ENCODE peak calls at places on chromosomes 12 and 14, in four cellular contexts. Z is HepG2, E is H1, C is GM12878. R is an unnamed sample.

GRCh38 chr12:17976202-17976601 is 113.8 kb downstream of the RERGL start:
- DNase-seq in Z (no peak), E (peak; percentile 61), C (no peak), R (peak; percentile 35)

GRCh38 chr12:129660961-129661360 is 242.9 kb downstream of the TMEM132D start:
- DNase-seq in Z (no peak), E (no peak), C (no peak), R (no peak)

GRCh38 chr14:43539210-43539609 is 967.9 kb downstream of the FSCB start:
- DNase-seq in Z (peak; percentile 50), E (no peak), C (no peak), R (peak; percentile 3)

GRCh38 chr12:132153501-132154340 is 9.5 kb downstream of the NOC4L start:
- DNase-seq in Z (peak; percentile 63), E (peak; percentile 85), C (peak; percentile 8), R (peak; percentile 78)

GRCh38 chr12:54935235-54935951 is 49.2 kb downstream of the TESPA1 start:
- DNase-seq in Z (peak; percentile 2), E (no peak), C (peak; percentile 60), R (no peak)

GRCh38 chr12:89051065-89051677 is 301.1 kb downstream of the DUSP6 start:
- DNase-seq in Z (peak; percentile 38), E (no peak), C (no peak), R (peak; percentile 59)

GRCh38 chr12:54292083-54292930 is 8.5 kb downstream of the NFE2 start:
- DNase-seq in Z (no peak), E (no peak), C (no peak), R (no peak)

GRCh38 chr12:91562476-91562875 is 379.9 kb upstream of the DCN start:
- DNase-seq in Z (no peak), E (no peak), C (no peak), R (no peak)

GRCh38 chr14:55913324-55914035 is 204.7 kb upstream of the PELI2 start:
- DNase-seq in Z (no peak), E (no peak), C (no peak), R (no peak)

GRCh38 chr14:102279282-102279681 is 25.7 kb downstream of the MOK start:
- DNase-seq in Z (no peak), E (no peak), C (no peak), R (no peak)

DNA sequence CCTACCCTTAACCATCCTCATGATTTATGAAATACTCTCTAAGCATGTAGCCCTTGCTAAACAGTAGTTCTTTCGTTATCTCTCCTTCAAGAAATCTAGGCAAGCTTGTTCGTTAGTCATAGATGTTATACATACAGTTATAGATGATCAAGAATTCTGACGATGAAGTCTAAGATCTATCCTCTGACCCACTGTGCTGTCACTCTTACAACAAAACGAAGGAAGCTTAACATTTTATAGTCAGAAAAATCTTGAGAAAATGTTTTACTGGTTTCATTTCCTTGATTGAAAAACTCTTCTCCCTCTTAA is 68.9 kb downstream of the SPPL3 start:
- DNase-seq in Z (no peak), E (no peak), C (no peak), R (no peak)
- H3K4me3 ChIP-seq in Z (no peak overlapping the region), E (no peak overlapping the region), C (peak overlapping the region; percentile 66), R (no peak overlapping the region)

GRCh38 chr14:70917633-70918032 is 10.4 kb downstream of the PCNX1 start:
- DNase-seq in Z (no peak), E (no peak), C (no peak), R (no peak)

GRCh38 chr14:70919774-70920173 is 12.5 kb downstream of the PCNX1 start:
- DNase-seq in Z (no peak), E (no peak), C (no peak), R (no peak)

GRCh38 chr14:70916776-70917175 is 9.5 kb downstream of the PCNX1 start:
- DNase-seq in Z (no peak), E (no peak), C (no peak), R (no peak)

GRCh38 chr14:70921669-70922068 is 14.4 kb downstream of the PCNX1 start:
- DNase-seq in Z (no peak), E (no peak), C (no peak), R (no peak)

GRCh38 chr14:70920608-70921007 is 13.3 kb downstream of the PCNX1 start:
- DNase-seq in Z (no peak), E (no peak), C (no peak), R (no peak)
- TF ChIP-seq ZNF274 in Z (no peak), E (no peak), C (no peak), R (no peak)

GRCh38 chr12:9649532-9649940 is 20.0 kb upstream of the CLEC2D start:
- DNase-seq in Z (no peak), E (no peak), C (peak; percentile 59), R (no peak)

GRCh38 chr12:9647825-9648700 is 21.4 kb upstream of the CLEC2D start:
- DNase-seq in Z (peak; percentile 74), E (peak; percentile 80), C (peak; percentile 89), R (peak; percentile 91)

GRCh38 chr12:9646794-9647622 is 22.5 kb upstream of the CLEC2D start:
- DNase-seq in Z (no peak), E (no peak), C (no peak), R (peak; percentile 51)

GRCh38 chr12:9648701-9649531 is 20.6 kb upstream of the CLEC2D start:
- DNase-seq in Z (no peak), E (no peak), C (no peak), R (no peak)

DNA sequence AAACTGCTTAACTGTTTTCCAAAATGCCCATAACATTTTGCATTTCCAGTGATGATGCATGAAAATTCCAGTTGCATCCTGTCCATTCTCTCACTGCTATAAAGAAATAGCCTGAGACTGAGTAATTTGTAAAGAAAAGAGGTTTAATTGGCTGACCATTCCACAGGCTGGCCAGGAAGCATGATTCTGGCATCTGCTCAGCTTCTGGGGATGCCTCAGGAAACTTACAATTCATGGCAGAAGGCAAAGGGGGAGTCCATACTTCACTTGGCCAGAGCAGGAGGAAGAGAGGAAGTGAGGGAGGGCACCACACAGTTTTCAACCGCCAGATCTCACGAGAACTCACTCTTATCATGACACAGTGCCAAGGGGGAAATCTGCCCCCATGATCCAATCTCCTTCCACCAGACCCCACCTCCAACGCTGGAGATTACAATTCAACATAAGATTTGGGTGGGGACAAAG is 18.2 kb upstream of the CLEC2D start:
- DNase-seq in Z (no peak), E (no peak), C (no peak), R (no peak)
- TF ChIP-seq SUZ12 in Z (no peak), E (no peak), C (no peak), R (no peak)

GRCh38 chr12:114399664-114400211 is 6.2 kb downstream of the TBX5 start:
- DNase-seq in Z (no peak), E (peak; percentile 95), C (no peak), R (peak; percentile 85)

GRCh38 chr12:114397978-114398881 is 7.7 kb downstream of the TBX5 start:
- DNase-seq in Z (no peak), E (no peak), C (no peak), R (no peak)

GRCh38 chr12:114400925-114401324 is 5.0 kb downstream of the TBX5 start:
- DNase-seq in Z (no peak), E (no peak), C (no peak), R (no peak)

GRCh38 chr12:114401346-114402320 is 4.3 kb downstream of the TBX5 start:
- DNase-seq in Z (no peak), E (no peak), C (no peak), R (no peak)

GRCh38 chr12:114400395-114400794 is 5.5 kb downstream of the TBX5 start:
- DNase-seq in Z (no peak), E (no peak), C (no peak), R (no peak)
- H3K4me3 ChIP-seq in Z (no peak overlapping the region), E (peak overlapping the region; percentile 40), C (no peak overlapping the region), R (no peak overlapping the region)

GRCh38 chr14:99777956-99778355 is 15.3 kb upstream of the EML1 start:
- DNase-seq in Z (no peak), E (no peak), C (no peak), R (no peak)

GRCh38 chr14:99781091-99781490 is 12.1 kb upstream of the EML1 start:
- DNase-seq in Z (no peak), E (no peak), C (no peak), R (no peak)

GRCh38 chr14:99779751-99780150 is 13.5 kb upstream of the EML1 start:
- DNase-seq in Z (no peak), E (no peak), C (no peak), R (no peak)

GRCh38 chr14:99781853-99782610 is 11.2 kb upstream of the EML1 start:
- DNase-seq in Z (no peak), E (no peak), C (no peak), R (no peak)

DNA sequence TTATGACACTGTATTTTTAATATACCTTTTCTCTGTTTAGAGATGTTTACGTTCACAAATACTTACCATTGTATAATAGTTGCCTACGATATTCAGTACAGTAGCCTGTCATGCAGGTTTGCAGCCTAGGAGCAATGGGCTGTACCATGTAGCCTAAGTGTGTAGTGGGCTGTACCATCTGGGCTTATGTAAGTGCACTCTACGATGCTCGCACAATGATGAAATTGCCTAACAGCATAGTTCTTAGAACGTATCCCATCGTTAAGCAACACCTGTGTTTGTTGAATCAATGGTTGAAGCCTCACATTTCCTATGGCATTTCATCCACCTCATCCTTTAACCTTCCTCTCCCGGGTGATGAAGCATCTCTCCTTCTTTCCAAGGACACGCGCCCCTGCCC is 12.5 kb upstream of the EML1 start:
- DNase-seq in Z (peak; percentile 48), E (no peak), C (no peak), R (no peak)
- TF ChIP-seq ZNF274 in Z (no peak), E (no peak), C (no peak), R (no peak)

DNA sequence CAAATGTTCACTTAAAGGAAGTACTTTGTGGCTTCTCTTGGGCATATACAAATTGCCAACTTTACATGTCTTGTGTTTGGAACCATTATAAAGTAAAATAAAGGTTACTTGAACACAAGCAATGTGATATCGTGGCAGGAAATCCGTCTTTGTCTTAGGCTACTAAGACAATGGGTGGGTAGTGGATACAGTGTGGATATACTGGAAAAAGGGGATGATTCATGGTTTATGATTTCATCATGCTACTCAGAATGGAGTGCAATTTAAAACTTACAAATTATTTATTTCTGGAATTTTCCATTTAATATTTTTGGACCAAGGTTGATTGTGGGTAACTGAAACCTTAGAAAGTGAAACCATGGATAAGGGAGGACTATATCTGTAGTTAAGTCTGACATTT is 48.4 kb downstream of the MYRFL start:
- DNase-seq in Z (no peak), E (no peak), C (no peak), R (no peak)
- TF ChIP-seq SUZ12 in Z (no peak), E (no peak), C (no peak), R (no peak)

R was measured in NT2/D1.